ENCODE peak calls at places on chromosomes 13 and 19, in seven cellular contexts. Z is NCI-H2171 treated with DMSO at 0.1 percent for 48 hours; B is fibroblast of the aortic adventitia; O is amniotic stem cell; V is A549; W is astrocyte; J is stimulated activated CD4-positive, alpha-beta T cell treated with anti-CD3 and anti-CD28 coated beads, Interleukin-4, amount 100 ng/mL, for 24 hours. Q is an unnamed sample.

GRCh38 chr19:12272386-12272785 is 22.3 kb downstream of the ZNF44 start:
- DNase-seq in W (no peak), O (no peak), J (no peak), B (no peak), Z (no peak), V (no peak), Q (no peak)

GRCh38 chr19:41422456-41422855 is 4.7 kb downstream of the B3GNT8 start:
- DNase-seq in Z (no peak), V (no peak), B (no peak), W (no peak), J (no peak), O (no peak), Q (no peak)

GRCh38 chr19:6773323-6773931 is 919 bp downstream of the VAV1 start:
- DNase-seq in W (no peak), O (no peak), V (no peak), J (peak), Z (no peak), B (no peak), Q (no peak)

GRCh38 chr19:47776568-47776967 is 1.9 kb upstream of the SELENOW start:
- DNase-seq in V (no peak), W (no peak), Z (peak), O (no peak), B (no peak), J (no peak), Q (no peak)

GRCh38 chr19:7904074-7905020 is 670 bp downstream of the MAP2K7 start:
- DNase-seq in O (no peak), J (peak), W (no peak), B (no peak), Z (no peak), V (no peak), Q (no peak)

GRCh38 chr13:29541400-29541799 is 54.1 kb downstream of the SLC7A1 start:
- DNase-seq in J (no peak), Z (no peak), B (no peak), W (no peak), V (no peak), O (no peak), Q (no peak)

GRCh38 chr13:114101831-114102520 is 30.4 kb downstream of the RASA3 start:
- DNase-seq in W (no peak), V (no peak), J (no peak), O (no peak), Z (no peak), B (no peak), Q (peak)

GRCh38 chr13:32261567-32261966 is 53.6 kb downstream of the ZAR1L start:
- DNase-seq in Z (no peak), B (peak), J (no peak), W (peak), O (peak), V (no peak), Q (peak)

GRCh38 chr13:48403151-48403631 is 9.7 kb downstream of the LPAR6 start:
- DNase-seq in V (no peak), B (peak), Z (no peak), W (no peak), O (no peak), J (peak), Q (no peak)

GRCh38 chr13:74168263-74168675 is 34.1 kb upstream of the KLF12 start:
- DNase-seq in J (no peak), B (no peak), V (no peak), Z (no peak), W (no peak), O (no peak), Q (no peak)

GRCh38 chr13:28452755-28453154 is 42.2 kb downstream of the FLT1 start:
- DNase-seq in O (no peak), W (no peak), Z (no peak), B (no peak), V (no peak), J (no peak), Q (no peak)

GRCh38 chr13:114142640-114143490 is 10.4 kb upstream of the RASA3 start:
- DNase-seq in B (no peak), W (no peak), V (no peak), J (peak), O (no peak), Z (peak), Q (no peak)

GRCh38 chr13:93496985-93497673 is 270.5 kb downstream of the GPC6 start:
- DNase-seq in B (no peak), J (no peak), Z (peak), W (no peak), O (no peak), V (no peak), Q (peak)

GRCh38 chr19:4967738-4968461 is 1.0 kb upstream of the KDM4B start:
- DNase-seq in O (no peak), W (no peak), J (no peak), Z (no peak), V (no peak), B (peak), Q (peak)

GRCh38 chr19:48830088-48830487 is 6.2 kb downstream of the HSD17B14 start:
- DNase-seq in J (no peak), O (no peak), V (no peak), Z (no peak), B (no peak), W (no peak), Q (no peak)

GRCh38 chr13:43023244-43023931 is at the start of gene DNAJC15:
- DNase-seq in Z (no peak), V (no peak), J (peak), O (no peak), B (peak), W (peak), Q (peak)

GRCh38 chr19:5865772-5866171 is 4.6 kb downstream of the FUT5 start:
- DNase-seq in O (no peak), W (no peak), Z (no peak), V (no peak), J (no peak), B (no peak), Q (no peak)

GRCh38 chr19:43777163-43777700 is 3.5 kb downstream of the KCNN4 start:
- DNase-seq in B (no peak), Z (peak), W (peak), J (peak), V (peak), O (no peak), Q (no peak)

GRCh38 chr19:16537111-16537510 is 5.1 kb downstream of the CHERP start:
- DNase-seq in V (no peak), O (no peak), W (no peak), J (no peak), B (no peak), Z (no peak), Q (no peak)